ENCODE peak calls at places on chromosomes 13 and 19, in six cellular contexts. One of them, this sample, is unnamed.

GRCh38 chr19:46299004-46299509 is 2.2 kb downstream of the HIF3A start:
- DNase-seq in breast epithelium: peak
- DNase-seq in dorsolateral prefrontal cortex: peak
- DNase-seq in pancreas: peak
- DNase-seq in adrenal gland: peak
- DNase-seq in caudate nucleus: no peak
- DNase-seq in this sample: peak

GRCh38 chr13:26992951-26993490 is 178.6 kb downstream of the USP12 start:
- DNase-seq in breast epithelium: no peak
- DNase-seq in dorsolateral prefrontal cortex: no peak
- DNase-seq in pancreas: no peak
- DNase-seq in adrenal gland: no peak
- DNase-seq in caudate nucleus: no peak
- DNase-seq in this sample: no peak

GRCh38 chr13:91187522-91187921 is 160.0 kb upstream of the MIR17HG start:
- DNase-seq in breast epithelium: no peak
- DNase-seq in dorsolateral prefrontal cortex: no peak
- DNase-seq in pancreas: no peak
- DNase-seq in adrenal gland: no peak
- DNase-seq in caudate nucleus: no peak
- DNase-seq in this sample: no peak

GRCh38 chr19:3366104-3366760 is at the start of gene NFIC:
- DNase-seq in breast epithelium: peak
- DNase-seq in dorsolateral prefrontal cortex: peak
- DNase-seq in pancreas: peak
- DNase-seq in adrenal gland: peak
- DNase-seq in caudate nucleus: no peak
- DNase-seq in this sample: peak

GRCh38 chr13:106619688-106620555 is 52.0 kb upstream of the ARGLU1 start:
- DNase-seq in breast epithelium: no peak
- DNase-seq in dorsolateral prefrontal cortex: peak
- DNase-seq in pancreas: no peak
- DNase-seq in adrenal gland: peak
- DNase-seq in caudate nucleus: no peak
- DNase-seq in this sample: peak

GRCh38 chr13:37194428-37194861 is 89.0 kb upstream of the CSNK1A1L start:
- DNase-seq in breast epithelium: no peak
- DNase-seq in dorsolateral prefrontal cortex: no peak
- DNase-seq in pancreas: no peak
- DNase-seq in adrenal gland: no peak
- DNase-seq in caudate nucleus: no peak
- DNase-seq in this sample: no peak

GRCh38 chr19:10555613-10555979 is 10.2 kb downstream of the KRI1 start:
- DNase-seq in breast epithelium: no peak
- DNase-seq in dorsolateral prefrontal cortex: no peak
- DNase-seq in pancreas: no peak
- DNase-seq in adrenal gland: no peak
- DNase-seq in caudate nucleus: no peak
- DNase-seq in this sample: no peak

GRCh38 chr13:40490086-40490723 is 176.2 kb downstream of the FOXO1 start:
- DNase-seq in breast epithelium: no peak
- DNase-seq in dorsolateral prefrontal cortex: no peak
- DNase-seq in pancreas: no peak
- DNase-seq in adrenal gland: no peak
- DNase-seq in caudate nucleus: no peak
- DNase-seq in this sample: no peak

GRCh38 chr19:13729859-13730258 is 34.5 kb upstream of the MRI1 start:
- DNase-seq in breast epithelium: no peak
- DNase-seq in dorsolateral prefrontal cortex: no peak
- DNase-seq in pancreas: no peak
- DNase-seq in adrenal gland: no peak
- DNase-seq in caudate nucleus: no peak
- DNase-seq in this sample: no peak

GRCh38 chr19:45638930-45639729 is at the start of gene EML2:
- DNase-seq in breast epithelium: no peak
- DNase-seq in dorsolateral prefrontal cortex: no peak
- DNase-seq in pancreas: no peak
- DNase-seq in adrenal gland: no peak
- DNase-seq in caudate nucleus: no peak
- DNase-seq in this sample: peak

GRCh38 chr19:52638601-52639000 is 446 bp upstream of the ZNF83 start:
- DNase-seq in breast epithelium: peak
- DNase-seq in dorsolateral prefrontal cortex: peak
- DNase-seq in pancreas: no peak
- DNase-seq in adrenal gland: peak
- DNase-seq in caudate nucleus: no peak
- DNase-seq in this sample: peak

GRCh38 chr19:47381121-47381520 is 32.0 kb downstream of the DHX34 start:
- DNase-seq in breast epithelium: no peak
- DNase-seq in dorsolateral prefrontal cortex: no peak
- DNase-seq in pancreas: no peak
- DNase-seq in adrenal gland: no peak
- DNase-seq in caudate nucleus: no peak
- DNase-seq in this sample: no peak

GRCh38 chr13:35475131-35475959 is 1.1 kb downstream of the MAB21L1 start:
- DNase-seq in breast epithelium: no peak
- DNase-seq in dorsolateral prefrontal cortex: peak
- DNase-seq in pancreas: peak
- DNase-seq in adrenal gland: peak
- DNase-seq in caudate nucleus: no peak
- DNase-seq in this sample: peak

GRCh38 chr19:49983645-49984229 is 22.8 kb upstream of the SIGLEC11 start:
- DNase-seq in breast epithelium: peak
- DNase-seq in dorsolateral prefrontal cortex: peak
- DNase-seq in pancreas: no peak
- DNase-seq in adrenal gland: peak
- DNase-seq in caudate nucleus: peak
- DNase-seq in this sample: peak

GRCh38 chr13:43433691-43434121 is 353.1 kb downstream of the ENOX1 start:
- DNase-seq in breast epithelium: no peak
- DNase-seq in dorsolateral prefrontal cortex: no peak
- DNase-seq in pancreas: no peak
- DNase-seq in adrenal gland: no peak
- DNase-seq in caudate nucleus: no peak
- DNase-seq in this sample: peak

GRCh38 chr13:39401756-39402155 is 201.2 kb downstream of the LHFPL6 start:
- DNase-seq in breast epithelium: no peak
- DNase-seq in dorsolateral prefrontal cortex: no peak
- DNase-seq in pancreas: no peak
- DNase-seq in adrenal gland: no peak
- DNase-seq in caudate nucleus: no peak
- DNase-seq in this sample: no peak

GRCh38 chr13:106846571-106846970 is 278.6 kb upstream of the ARGLU1 start:
- DNase-seq in breast epithelium: no peak
- DNase-seq in dorsolateral prefrontal cortex: no peak
- DNase-seq in pancreas: no peak
- DNase-seq in adrenal gland: no peak
- DNase-seq in caudate nucleus: no peak
- DNase-seq in this sample: no peak

GRCh38 chr13:50365300-50365682 is 350.0 kb downstream of the KCNRG start:
- DNase-seq in breast epithelium: no peak
- DNase-seq in dorsolateral prefrontal cortex: no peak
- DNase-seq in pancreas: no peak
- DNase-seq in adrenal gland: no peak
- DNase-seq in caudate nucleus: no peak
- DNase-seq in this sample: no peak
- H3K27ac ChIP-seq in breast epithelium: peak
- H3K27ac ChIP-seq in dorsolateral prefrontal cortex: no peak
- H3K27ac ChIP-seq in pancreas: peak
- H3K27ac ChIP-seq in adrenal gland: no peak
- H3K27ac ChIP-seq in caudate nucleus: no peak
- H3K27ac ChIP-seq in this sample: no peak

GRCh38 chr19:4742717-4743646 is 19.3 kb upstream of the DPP9 start:
- DNase-seq in breast epithelium: no peak
- DNase-seq in dorsolateral prefrontal cortex: no peak
- DNase-seq in pancreas: no peak
- DNase-seq in adrenal gland: peak
- DNase-seq in caudate nucleus: no peak
- DNase-seq in this sample: peak
- H3K27ac ChIP-seq in breast epithelium: peak
- H3K27ac ChIP-seq in dorsolateral prefrontal cortex: no peak
- H3K27ac ChIP-seq in pancreas: no peak
- H3K27ac ChIP-seq in adrenal gland: peak
- H3K27ac ChIP-seq in caudate nucleus: no peak
- H3K27ac ChIP-seq in this sample: peak

DNA sequence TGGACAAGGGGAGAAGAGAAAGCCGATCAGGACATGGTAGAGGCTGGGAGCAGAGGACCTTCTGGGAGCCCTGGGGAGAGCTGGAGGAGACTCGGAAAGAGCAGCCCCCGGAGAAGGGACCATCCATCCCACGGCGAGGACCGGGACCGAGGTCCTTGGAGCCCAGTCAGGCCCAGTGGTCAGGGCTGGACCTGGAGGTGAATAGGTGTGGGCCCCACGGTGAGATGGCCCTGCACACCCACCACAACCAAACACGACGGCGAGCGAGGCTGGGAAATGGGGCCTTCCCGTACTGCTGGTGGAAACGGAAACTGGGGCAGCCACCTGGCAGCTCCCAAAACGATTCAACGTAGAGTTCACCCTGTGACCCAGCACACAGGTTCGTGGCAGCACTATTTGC is 3.7 kb upstream of the NTN5 start:
- DNase-seq in breast epithelium: no peak
- DNase-seq in dorsolateral prefrontal cortex: no peak
- DNase-seq in pancreas: no peak
- DNase-seq in adrenal gland: no peak
- DNase-seq in caudate nucleus: no peak
- DNase-seq in this sample: no peak
- H3K27ac ChIP-seq in breast epithelium: peak
- H3K27ac ChIP-seq in dorsolateral prefrontal cortex: no peak
- H3K27ac ChIP-seq in pancreas: no peak
- H3K27ac ChIP-seq in adrenal gland: no peak
- H3K27ac ChIP-seq in caudate nucleus: no peak
- H3K27ac ChIP-seq in this sample: no peak

GRCh38 chr19:38021356-38021755 is 114.3 kb downstream of the SIPA1L3 start:
- DNase-seq in breast epithelium: no peak
- DNase-seq in dorsolateral prefrontal cortex: no peak
- DNase-seq in pancreas: no peak
- DNase-seq in adrenal gland: no peak
- DNase-seq in caudate nucleus: no peak
- DNase-seq in this sample: no peak
- H3K27ac ChIP-seq in breast epithelium: no peak
- H3K27ac ChIP-seq in dorsolateral prefrontal cortex: no peak
- H3K27ac ChIP-seq in pancreas: no peak
- H3K27ac ChIP-seq in adrenal gland: no peak
- H3K27ac ChIP-seq in caudate nucleus: no peak
- H3K27ac ChIP-seq in this sample: no peak